ENCODE peak calls at places on chromosomes 5 and 9, in nine cellular contexts. U, X, R, C, P, F, N, K and I are unnamed samples.

GRCh38 chr9:78903581-78903980 is 606.7 kb downstream of the PSAT1 start:
- DNase-seq in N (no peak), F (no peak), C (no peak), X (no peak), K (no peak), U (no peak), R (no peak), P (no peak), I (no peak)

GRCh38 chr9:109791003-109791677 is 11.1 kb downstream of the PALM2AKAP2 start:
- DNase-seq in N (no peak), K (no peak), U (no peak), P (no peak), X (no peak), R (no peak), C (no peak), F (no peak), I (no peak)

GRCh38 chr9:21806644-21807043 is 4.2 kb downstream of the MTAP start:
- DNase-seq in C (no peak), F (no peak), P (no peak), K (no peak), N (no peak), U (no peak), R (no peak), X (no peak), I (no peak)

GRCh38 chr5:78886650-78887230 is 98.4 kb downstream of the ARSB start:
- DNase-seq in N (peak), P (no peak), K (no peak), F (no peak), X (no peak), R (no peak), U (no peak), C (no peak), I (no peak)

GRCh38 chr9:122931851-122932199 is 513 bp upstream of the ZBTB26 start:
- DNase-seq in C (no peak), F (no peak), R (no peak), X (no peak), K (no peak), U (no peak), N (peak), P (no peak), I (no peak)

GRCh38 chr5:162503796-162504195 is 436.2 kb downstream of the GABRG2 start:
- DNase-seq in N (no peak), F (no peak), R (no peak), P (no peak), C (no peak), K (no peak), X (no peak), U (no peak), I (no peak)

GRCh38 chr9:116039893-116040292 is 113.7 kb upstream of the PAPPA start:
- DNase-seq in U (no peak), N (no peak), X (no peak), C (no peak), R (no peak), P (no peak), F (no peak), K (no peak), I (no peak)

GRCh38 chr5:69234457-69235268 is at the start of gene CDK7:
- DNase-seq in N (peak), C (peak), R (peak), F (peak), P (peak), U (peak), X (peak), K (peak), I (peak)

GRCh38 chr9:34957492-34958410 is at the start of gene PHF24:
- DNase-seq in F (no peak), U (no peak), R (peak), N (no peak), P (no peak), K (no peak), C (no peak), X (no peak), I (no peak)

GRCh38 chr5:181186902-181187499 is 18.0 kb downstream of the TRIM7 start:
- DNase-seq in X (no peak), U (no peak), C (no peak), N (no peak), P (no peak), K (no peak), R (no peak), F (no peak), I (no peak)

GRCh38 chr5:6792376-6792775 is 79.1 kb downstream of the TENT4A start:
- DNase-seq in F (no peak), N (no peak), R (no peak), X (no peak), C (no peak), K (no peak), P (no peak), U (no peak), I (no peak)

GRCh38 chr9:92492781-92493401 is 10.6 kb upstream of the ASPN start:
- DNase-seq in R (no peak), K (no peak), C (no peak), U (no peak), P (no peak), N (no peak), F (no peak), X (no peak), I (no peak)

GRCh38 chr5:143402464-143403356 is 776 bp downstream of the NR3C1 start:
- DNase-seq in X (peak), C (peak), U (peak), N (no peak), R (peak), K (peak), F (peak), P (peak), I (peak)

GRCh38 chr9:100222674-100223073 is 123.6 kb downstream of the INVS start:
- DNase-seq in C (no peak), P (no peak), U (no peak), F (no peak), R (no peak), X (no peak), K (no peak), N (peak), I (no peak)

GRCh38 chr9:96782241-96782640 is 4.4 kb upstream of the ZNF510 start:
- DNase-seq in U (no peak), F (no peak), C (no peak), K (no peak), X (no peak), P (no peak), R (no peak), N (no peak), I (no peak)

GRCh38 chr9:103997861-103998370 is 96.2 kb upstream of the SMC2 start:
- DNase-seq in R (no peak), C (no peak), U (no peak), K (no peak), N (no peak), X (no peak), F (no peak), P (no peak), I (no peak)

GRCh38 chr9:137381501-137382443 is 41.2 kb downstream of the EXD3 start:
- DNase-seq in U (peak), C (no peak), K (no peak), X (peak), P (no peak), N (no peak), F (no peak), R (no peak), I (peak)

GRCh38 chr9:35060548-35061207 is 11.7 kb downstream of the VCP start:
- DNase-seq in F (no peak), X (no peak), N (no peak), C (no peak), U (no peak), P (no peak), K (no peak), R (no peak), I (no peak)

GRCh38 chr5:159658266-159658665 is 258.0 kb upstream of the ADRA1B start:
- DNase-seq in P (no peak), C (no peak), R (no peak), N (no peak), F (no peak), K (no peak), X (no peak), U (no peak), I (no peak)

GRCh38 chr9:20624201-20625002 is 2.1 kb upstream of the MLLT3 start:
- DNase-seq in R (no peak), N (peak), U (no peak), P (peak), F (peak), K (no peak), C (peak), X (peak), I (peak)

GRCh38 chr9:744790-745456 is 96.6 kb upstream of the DMRT1 start:
- DNase-seq in X (peak), N (no peak), F (peak), C (no peak), K (peak), P (peak), R (no peak), U (no peak), I (peak)

GRCh38 chr5:15966651-15967050 is 212.9 kb downstream of the MARCHF11 start:
- DNase-seq in N (no peak), K (no peak), F (no peak), U (no peak), C (no peak), R (no peak), X (no peak), P (no peak), I (no peak)

GRCh38 chr9:82080265-82080664 is 91.7 kb downstream of the SPATA31D1 start:
- DNase-seq in C (no peak), X (no peak), N (no peak), K (no peak), U (no peak), R (no peak), P (no peak), F (no peak), I (no peak)

GRCh38 chr5:14240366-14240765 is 97.2 kb downstream of the TRIO start:
- DNase-seq in X (no peak), R (no peak), C (no peak), F (no peak), P (no peak), K (no peak), U (no peak), N (no peak), I (no peak)

GRCh38 chr5:138645778-138646575 is 70.8 kb upstream of the HSPA9 start:
- DNase-seq in U (no peak), F (no peak), K (no peak), N (no peak), X (no peak), P (no peak), R (no peak), C (no peak), I (no peak)

DNA sequence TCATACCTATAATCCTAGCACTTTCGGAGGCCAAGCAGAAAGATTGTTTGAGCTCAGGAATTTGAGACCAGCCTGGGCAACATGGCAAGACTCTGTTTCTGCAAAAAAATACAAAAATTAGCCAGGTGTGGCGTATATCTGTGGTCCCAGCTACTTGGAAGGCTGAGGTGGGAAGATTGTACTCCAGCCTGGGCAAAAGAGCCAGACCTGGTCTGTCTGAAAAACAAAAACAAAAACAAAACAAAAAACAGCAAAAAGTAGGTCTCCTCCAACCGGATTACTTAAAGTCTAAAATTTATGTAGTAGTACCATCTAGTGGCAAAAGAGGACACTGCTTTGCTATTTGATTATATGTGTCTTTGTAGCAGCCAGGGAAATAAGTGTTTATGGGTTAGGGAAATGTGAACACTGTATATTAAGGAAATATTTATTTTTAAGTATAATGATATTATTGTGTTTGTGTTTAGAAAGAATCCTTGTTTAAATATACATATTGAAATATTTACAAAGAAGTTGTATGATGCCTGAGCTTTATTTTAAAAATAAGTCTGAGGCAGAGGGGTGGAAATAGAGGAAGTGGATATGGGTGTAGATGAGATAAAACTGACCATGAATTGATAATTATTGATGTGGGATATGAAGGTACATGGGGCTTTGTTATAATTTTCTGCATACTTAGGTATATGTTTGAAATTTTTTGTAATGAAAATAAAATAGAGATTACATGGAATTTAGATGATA is 20.0 kb downstream of the APC start:
- DNase-seq in C (no peak), F (no peak), X (no peak), P (no peak), U (no peak), R (no peak), N (peak), K (no peak), I (no peak)
- TF ChIP-seq EP300 in C (no peak), F (no peak), X (no peak), P (no peak), U (peak), R (no peak), N (no peak), K (no peak), I (no peak)

DNA sequence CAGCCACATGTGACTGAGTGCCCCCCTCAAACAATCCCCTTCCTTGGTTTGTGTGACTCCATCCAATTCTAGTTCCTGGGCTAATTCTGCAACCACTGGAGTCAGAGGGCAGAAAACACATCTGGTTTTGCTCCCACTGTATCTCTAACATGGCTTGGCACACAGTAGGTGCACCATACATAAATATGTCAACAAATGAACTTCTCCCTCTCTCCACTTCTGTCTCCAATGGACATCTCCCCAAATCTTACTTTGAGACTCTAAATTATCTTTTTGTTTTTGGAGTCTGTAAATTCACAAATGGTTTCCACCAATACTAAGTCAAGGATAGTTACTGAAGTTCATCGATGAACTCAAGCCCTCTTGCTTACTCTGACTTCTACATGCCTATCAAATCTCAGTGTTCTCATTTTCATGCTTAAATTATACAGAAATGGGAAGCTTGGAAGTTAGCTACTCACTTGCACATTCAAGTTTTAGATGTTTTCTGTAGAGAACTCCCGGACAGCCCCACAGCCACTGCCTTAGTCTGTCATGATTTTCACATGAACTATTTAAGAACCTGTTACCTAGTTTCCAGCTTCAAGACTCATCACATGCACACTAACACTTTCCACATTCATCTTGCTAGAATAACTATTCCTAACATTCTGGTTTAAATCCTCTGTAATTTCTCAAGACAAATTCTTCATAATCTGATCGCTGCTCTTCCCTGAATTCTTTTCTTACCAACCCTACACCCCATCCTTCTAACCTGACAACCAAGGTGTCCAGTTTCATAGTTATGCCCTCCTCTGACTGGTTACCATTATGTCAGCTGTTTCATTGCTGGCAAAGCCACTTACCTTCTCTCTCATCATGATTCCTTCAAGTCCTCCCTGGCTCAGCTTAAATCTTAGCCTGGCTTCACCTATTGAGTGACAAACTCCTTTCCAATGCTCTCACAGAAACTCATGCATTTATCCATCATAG is 6.0 kb downstream of the RPL37 start:
- DNase-seq in N (no peak), P (no peak), X (no peak), R (no peak), C (no peak), F (no peak), K (no peak), U (no peak), I (no peak)
- TF ChIP-seq POLR2A in N (no peak), P (no peak), X (no peak), R (peak), C (no peak), F (no peak), K (no peak), U (no peak), I (no peak)

GRCh38 chr5:179345179-179345428 is 157 bp downstream of the ADAMTS2 start:
- DNase-seq in C (no peak), X (no peak), N (no peak), U (no peak), R (peak), K (no peak), P (no peak), F (no peak), I (no peak)

GRCh38 chr5:179343902-179344300 is 1.4 kb downstream of the ADAMTS2 start:
- DNase-seq in K (no peak), C (no peak), X (peak), N (peak), F (peak), P (no peak), U (no peak), R (peak), I (no peak)

GRCh38 chr5:179345429-179346321 is at the start of gene ADAMTS2:
- DNase-seq in C (no peak), F (peak), X (peak), R (peak), K (peak), U (peak), P (peak), N (no peak), I (peak)

GRCh38 chr5:179343021-179343781 is 2.1 kb downstream of the ADAMTS2 start:
- DNase-seq in P (no peak), U (no peak), N (no peak), F (no peak), X (no peak), K (no peak), R (no peak), C (no peak), I (no peak)

DNA sequence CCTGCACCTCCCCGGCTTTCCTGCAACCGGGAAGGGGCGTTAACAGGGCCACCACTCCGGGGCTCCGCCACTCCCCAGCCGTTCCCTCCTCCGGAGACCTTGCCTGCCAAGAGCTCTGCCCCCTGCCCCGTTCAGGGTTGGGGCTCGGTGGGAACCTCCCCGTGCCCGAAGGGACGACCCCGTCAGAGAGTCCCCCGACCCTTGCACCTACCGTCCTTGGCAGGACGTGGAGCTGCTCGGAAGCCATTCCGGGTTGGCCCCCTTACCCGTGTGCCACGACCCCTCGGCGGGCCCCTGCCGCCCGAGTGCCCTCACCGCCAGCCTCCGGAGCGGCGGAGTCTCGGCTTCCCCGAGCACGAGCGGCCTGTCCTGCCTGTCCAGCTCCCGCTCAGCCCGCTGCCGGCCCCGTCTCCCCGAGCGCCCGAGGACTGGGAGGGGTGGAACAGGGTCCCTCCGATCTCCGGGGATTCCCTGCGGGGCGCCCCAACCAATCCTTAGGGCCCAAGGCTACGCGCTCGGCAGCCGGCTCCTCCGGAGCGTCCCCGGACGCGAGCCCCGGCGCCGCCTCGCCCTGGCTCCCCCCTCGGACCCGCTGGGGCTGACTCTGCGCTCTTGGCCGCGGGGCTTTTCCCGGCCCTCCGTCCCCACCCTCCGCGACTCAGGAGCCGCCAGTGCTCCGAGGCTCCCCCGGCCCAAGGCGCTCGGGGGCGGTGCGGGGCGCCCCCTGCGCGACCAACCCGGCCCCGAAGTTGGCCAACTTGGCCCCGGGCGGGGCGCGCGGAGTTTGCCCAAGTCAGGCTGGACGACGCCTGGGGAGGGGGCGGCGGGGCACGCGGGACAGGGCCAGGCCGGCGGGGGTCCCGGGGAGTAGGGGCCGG is 721 bp downstream of the ADAMTS2 start:
- DNase-seq in N (no peak), P (no peak), K (no peak), F (no peak), U (no peak), R (peak), X (peak), C (no peak), I (no peak)
- TF ChIP-seq CTCF in N (no peak), P (no peak), K (no peak), F (no peak), U (no peak), R (no peak), X (no peak), C (no peak), I (no peak)

DNA sequence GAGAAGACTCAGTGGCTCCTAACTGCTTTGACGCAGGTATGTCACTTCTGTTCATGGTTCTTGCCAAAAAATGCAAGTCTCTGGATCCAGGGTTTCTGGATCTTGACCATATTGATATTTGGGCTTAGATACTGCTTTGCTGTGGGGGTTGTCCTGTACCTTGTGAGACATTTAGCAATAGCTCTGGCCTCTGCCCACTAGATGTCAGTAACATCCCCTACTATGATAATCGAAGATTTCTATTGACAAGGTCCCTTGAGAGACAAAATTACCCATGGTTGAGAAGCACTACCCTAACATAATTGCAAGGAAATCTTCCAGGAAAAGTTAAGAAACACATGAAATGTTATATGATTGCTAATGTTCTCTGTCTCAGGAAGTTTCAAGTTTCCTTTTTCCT is 285.4 kb downstream of the TMEM232 start:
- DNase-seq in C (no peak), N (no peak), F (no peak), U (no peak), R (no peak), P (no peak), K (no peak), X (no peak), I (no peak)
- TF ChIP-seq EP300 in C (no peak), N (no peak), F (no peak), U (no peak), R (no peak), P (no peak), K (no peak), X (no peak), I (no peak)

DNA sequence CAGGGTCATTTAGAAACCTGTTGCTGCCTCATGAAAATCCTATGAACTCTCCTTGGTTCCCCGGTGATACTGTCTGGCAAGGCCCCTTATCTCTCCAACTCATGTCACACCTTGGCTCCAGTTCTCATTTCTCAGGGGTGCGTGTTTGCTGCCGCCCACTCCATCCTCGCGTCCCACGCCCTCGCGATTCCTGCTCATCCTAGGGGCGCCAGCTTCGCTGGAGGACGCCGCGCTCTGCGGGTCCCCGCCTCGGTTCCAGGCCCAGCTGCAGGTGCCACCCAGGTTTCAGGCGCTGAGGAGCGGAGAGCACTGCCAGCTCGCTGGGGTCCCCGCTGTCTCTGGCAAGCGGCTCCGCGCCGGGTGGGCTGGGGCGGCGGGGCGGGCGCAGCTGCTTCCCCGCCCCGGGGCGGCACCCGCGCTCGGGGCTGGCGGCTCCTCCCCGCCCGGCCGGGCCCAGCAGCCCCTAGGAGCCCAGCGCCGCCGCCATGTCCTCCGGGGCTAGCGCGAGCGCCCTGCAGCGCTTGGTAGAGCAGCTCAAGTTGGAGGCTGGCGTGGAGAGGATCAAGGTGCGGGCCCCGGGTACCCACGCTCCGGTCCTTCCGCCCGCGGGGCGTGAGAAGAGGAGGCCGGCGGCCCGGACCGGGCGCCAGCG is at the start of gene GNG10:
- DNase-seq in U (peak), P (peak), N (peak), R (peak), C (peak), K (no peak), X (peak), F (peak), I (peak)
- TF ChIP-seq POLR2A in U (no peak), P (no peak), N (peak), R (no peak), C (no peak), K (peak), X (no peak), F (no peak), I (no peak)

GRCh38 chr9:12640021-12640587 is 53.1 kb upstream of the TYRP1 start:
- DNase-seq in P (no peak), R (no peak), C (no peak), U (no peak), K (no peak), F (no peak), N (peak), X (no peak), I (no peak)
- TF ChIP-seq CTCF in P (peak), R (peak), C (peak), U (no peak), K (peak), F (no peak), N (peak), X (no peak), I (peak)